ENCODE peak calls at places on chromosomes 16 and 17, in six cellular contexts. R, U, W, L, Q and S are unnamed samples.

GRCh38 chr16:15609286-15609649 is 33.7 kb downstream of the MARF1 start:
- DNase-seq in R (no peak), U (no peak), W (no peak), L (no peak), Q (no peak), S (no peak)

GRCh38 chr17:6421700-6422604 is 13.0 kb downstream of the AIPL1 start:
- DNase-seq in R (peak), U (peak), W (peak), L (peak), Q (peak), S (peak)

GRCh38 chr16:10978124-10978523 is 33.8 kb downstream of the CLEC16A start:
- DNase-seq in R (no peak), U (no peak), W (no peak), L (no peak), Q (no peak), S (no peak)

GRCh38 chr17:82913304-82914043 is 73.7 kb upstream of the ZNF750 start:
- DNase-seq in R (no peak), U (no peak), W (no peak), L (no peak), Q (no peak), S (no peak)

GRCh38 chr17:73481672-73482071 is 162.6 kb downstream of the SDK2 start:
- DNase-seq in R (no peak), U (no peak), W (no peak), L (no peak), Q (no peak), S (no peak)

GRCh38 chr17:9646556-9646905 is 1.2 kb downstream of the USP43 start:
- DNase-seq in R (no peak), U (no peak), W (no peak), L (no peak), Q (no peak), S (no peak)

GRCh38 chr16:51523400-51523799 is 372.3 kb upstream of the SALL1 start:
- DNase-seq in R (no peak), U (no peak), W (no peak), L (no peak), Q (no peak), S (no peak)

GRCh38 chr16:58842746-58843145 is 108.6 kb upstream of the GOT2 start:
- DNase-seq in R (no peak), U (no peak), W (no peak), L (no peak), Q (no peak), S (no peak)